ENCODE peak calls at places on chromosome 18, in four cellular contexts. R is HEK293T, I is K562, M is HepG2. V is an unnamed sample.

GRCh38 chr18:10563886-10564285 is 38.1 kb downstream of the NAPG start:
- DNase-seq in M (no peak), I (no peak), R (no peak), V (no peak)

GRCh38 chr18:39742015-39742466 is 2176.4 kb upstream of the CELF4 start:
- DNase-seq in I (no peak), R (peak), M (no peak), V (no peak)

GRCh38 chr18:76407681-76408080 is 87.4 kb downstream of the ZNF516 start:
- DNase-seq in M (no peak), R (no peak), I (no peak), V (no peak)

GRCh38 chr18:73669299-73669698 is 478.3 kb downstream of the FBXO15 start:
- DNase-seq in M (no peak), I (no peak), R (no peak), V (no peak)

GRCh38 chr18:23661735-23662308 is 889 bp downstream of the ANKRD29 start:
- DNase-seq in I (no peak), M (no peak), R (no peak), V (no peak)

GRCh38 chr18:59470627-59471121 is 111.6 kb upstream of the LMAN1 start:
- DNase-seq in M (no peak), I (no peak), R (no peak), V (no peak)

GRCh38 chr18:76441002-76441667 is 53.9 kb downstream of the ZNF516 start:
- DNase-seq in I (no peak), R (no peak), M (no peak), V (no peak)

GRCh38 chr18:69944434-69944833 is 3.2 kb downstream of the CD226 start:
- DNase-seq in R (no peak), M (no peak), I (no peak), V (no peak)

GRCh38 chr18:33432857-33433256 is 7.7 kb downstream of the CCDC178 start:
- DNase-seq in R (no peak), M (no peak), I (no peak), V (no peak)

GRCh38 chr18:58674863-58675472 is 3.7 kb downstream of the MALT1 start:
- DNase-seq in M (no peak), I (no peak), R (no peak), V (no peak)

GRCh38 chr18:77422974-77423373 is 173.3 kb downstream of the GALR1 start:
- DNase-seq in M (no peak), I (no peak), R (no peak), V (no peak)

GRCh38 chr18:62992877-62993365 is 277.6 kb downstream of the PHLPP1 start:
- DNase-seq in M (no peak), I (no peak), R (no peak), V (no peak)

GRCh38 chr18:13574355-13574754 is 152.0 kb downstream of the FAM210A start:
- DNase-seq in R (no peak), I (no peak), M (no peak), V (no peak)

GRCh38 chr18:76402026-76402990 is 92.7 kb downstream of the ZNF516 start:
- DNase-seq in R (no peak), M (no peak), I (no peak), V (no peak)

GRCh38 chr18:33812186-33812585 is 234.2 kb downstream of the ASXL3 start:
- DNase-seq in M (no peak), I (no peak), R (no peak), V (no peak)

GRCh38 chr18:25517881-25518715 is 166.1 kb upstream of the ZNF521 start:
- DNase-seq in R (no peak), M (no peak), I (no peak), V (no peak)

GRCh38 chr18:68439672-68440071 is 275.2 kb downstream of the TMX3 start:
- DNase-seq in I (no peak), M (no peak), R (no peak), V (no peak)

GRCh38 chr18:8139971-8140406 is 469.2 kb upstream of the RAB12 start:
- DNase-seq in M (no peak), I (no peak), R (no peak), V (no peak)

GRCh38 chr18:69648486-69648885 is 247.8 kb downstream of the DOK6 start:
- DNase-seq in M (peak), R (no peak), I (no peak), V (no peak)

GRCh38 chr18:53911200-53911599 is 313.3 kb downstream of the MBD2 start:
- DNase-seq in M (no peak), R (no peak), I (no peak), V (no peak)

GRCh38 chr18:33914399-33914798 is 310.3 kb downstream of the NOL4 start:
- DNase-seq in R (no peak), I (no peak), M (no peak), V (no peak)

GRCh38 chr18:62625019-62625418 is 90.3 kb upstream of the PHLPP1 start:
- DNase-seq in M (no peak), R (no peak), I (no peak), V (no peak)

GRCh38 chr18:27447930-27448329 is 262.8 kb upstream of the CHST9 start:
- DNase-seq in R (no peak), I (no peak), M (no peak), V (no peak)

GRCh38 chr18:27449104-27449503 is 264.0 kb upstream of the CHST9 start:
- DNase-seq in R (no peak), I (no peak), M (no peak), V (no peak)

GRCh38 chr18:27447530-27447929 is 262.4 kb upstream of the CHST9 start:
- DNase-seq in M (no peak), I (no peak), R (no peak), V (no peak)
- TF ChIP-seq ELF4 in M (no peak), I (no peak), R (no peak), V (no peak)

DNA sequence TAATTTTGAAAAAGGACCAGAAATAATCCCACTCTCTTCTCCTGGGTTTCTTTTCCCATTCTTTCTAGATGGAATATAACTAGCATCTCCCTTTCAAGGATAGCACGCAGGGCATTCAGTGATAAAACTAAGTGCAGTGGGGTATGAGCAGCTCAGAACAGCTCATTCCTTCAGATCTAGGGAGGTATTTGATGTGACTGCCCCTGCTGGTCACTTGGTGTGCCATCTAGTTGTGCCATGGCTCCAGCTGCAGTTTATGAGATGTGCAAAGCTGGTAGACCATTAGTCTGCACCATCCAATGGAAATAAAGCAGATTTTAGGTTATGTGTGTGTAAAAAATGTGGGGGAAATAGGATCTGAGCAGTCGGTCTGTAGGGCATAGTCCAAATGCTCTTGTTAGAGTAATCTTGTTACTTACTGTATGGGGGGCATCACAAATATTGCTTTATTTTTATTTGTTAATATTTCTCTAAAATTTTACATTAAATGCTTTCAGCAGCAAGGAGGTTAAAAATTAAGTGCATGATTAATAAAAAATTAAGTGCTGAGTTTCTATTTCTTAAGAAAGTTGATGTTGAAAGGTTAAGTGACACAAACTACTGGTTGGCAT is 38.9 kb downstream of the CTAGE1 start:
- DNase-seq in I (peak), R (peak), M (peak), V (peak)
- TF ChIP-seq ELF4 in I (no peak), R (no peak), M (no peak), V (no peak)

DNA sequence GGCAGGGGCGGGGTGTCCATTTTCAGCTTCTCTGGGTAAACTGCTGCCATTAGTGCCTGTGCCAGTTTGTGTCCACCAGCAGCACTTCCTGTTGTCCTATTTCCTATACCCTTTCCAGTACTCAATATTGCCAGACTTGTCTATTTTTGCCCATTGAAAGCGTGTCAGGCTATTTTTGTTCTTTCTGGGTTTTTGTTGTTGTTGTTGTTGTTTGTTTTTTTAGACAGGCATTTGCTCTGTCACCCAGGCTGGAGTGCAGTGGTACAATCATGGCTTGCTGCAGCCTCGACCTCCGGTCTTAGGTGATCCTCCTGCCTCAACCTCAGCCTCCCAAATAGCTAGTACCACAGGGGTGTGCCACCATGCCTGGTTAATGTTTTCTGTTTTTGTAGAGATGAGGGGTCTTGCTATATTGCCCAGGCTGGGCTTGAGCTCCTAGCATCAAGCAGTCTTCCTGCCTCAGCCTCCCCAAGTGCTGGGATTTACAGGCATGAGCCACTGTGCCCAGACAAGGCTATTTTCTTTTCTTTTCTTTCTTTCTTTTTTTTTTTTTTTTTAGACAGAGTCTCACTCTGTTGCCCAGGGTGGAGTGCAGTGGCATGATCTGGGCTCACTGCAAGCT is 8.5 kb downstream of the PRELID3A start:
- DNase-seq in I (no peak), R (no peak), M (no peak), V (no peak)
- TF ChIP-seq ELF4 in I (no peak), R (no peak), M (no peak), V (no peak)

GRCh38 chr18:50813353-50813752 is 6.5 kb downstream of the MRO start:
- DNase-seq in R (no peak), I (no peak), M (no peak), V (no peak)

GRCh38 chr18:50817898-50818250 is 1.9 kb downstream of the MRO start:
- DNase-seq in M (no peak), I (no peak), R (no peak), V (no peak)

GRCh38 chr18:50816767-50817166 is 3.0 kb downstream of the MRO start:
- DNase-seq in R (no peak), I (no peak), M (no peak), V (peak)

GRCh38 chr18:50814387-50814786 is 5.4 kb downstream of the MRO start:
- DNase-seq in R (no peak), I (no peak), M (no peak), V (no peak)

GRCh38 chr18:50812834-50813233 is 7.0 kb downstream of the MRO start:
- DNase-seq in I (no peak), M (no peak), R (no peak), V (no peak)
- TF ChIP-seq ELF4 in I (no peak), M (no peak), R (no peak), V (no peak)

GRCh38 chr18:48946329-48946835 is 4.4 kb downstream of the SMAD7 start:
- DNase-seq in R (no peak), I (no peak), M (peak), V (no peak)
- TF ChIP-seq ELF4 in R (no peak), I (no peak), M (no peak), V (no peak)

GRCh38 chr18:78837766-78838165 is 141.9 kb upstream of the SALL3 start:
- DNase-seq in M (no peak), R (no peak), I (no peak), V (no peak)
- TF ChIP-seq ELF4 in M (no peak), R (no peak), I (no peak), V (no peak)

DNA sequence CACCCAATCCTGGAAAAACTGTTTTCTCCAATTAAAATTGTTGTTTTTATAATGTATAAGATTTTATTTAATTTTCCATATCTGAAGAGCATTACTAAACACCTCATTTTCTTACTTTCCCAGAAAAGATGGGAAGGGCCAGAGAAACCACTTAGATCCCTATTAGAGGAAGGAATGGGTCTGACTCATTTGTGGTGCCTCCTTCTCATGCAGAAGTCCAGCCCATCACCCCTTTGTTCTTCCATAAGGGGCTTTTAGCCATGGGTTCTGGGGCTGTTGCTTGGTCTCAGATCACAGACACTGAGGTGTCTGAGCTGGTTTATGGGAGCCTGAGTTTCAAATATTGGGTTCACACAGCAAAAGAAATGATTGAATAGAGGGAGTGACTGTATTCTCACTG is 152.2 kb downstream of the ESCO1 start:
- DNase-seq in R (no peak), I (no peak), M (no peak), V (no peak)
- TF ChIP-seq ELF4 in R (no peak), I (no peak), M (no peak), V (no peak)

DNA sequence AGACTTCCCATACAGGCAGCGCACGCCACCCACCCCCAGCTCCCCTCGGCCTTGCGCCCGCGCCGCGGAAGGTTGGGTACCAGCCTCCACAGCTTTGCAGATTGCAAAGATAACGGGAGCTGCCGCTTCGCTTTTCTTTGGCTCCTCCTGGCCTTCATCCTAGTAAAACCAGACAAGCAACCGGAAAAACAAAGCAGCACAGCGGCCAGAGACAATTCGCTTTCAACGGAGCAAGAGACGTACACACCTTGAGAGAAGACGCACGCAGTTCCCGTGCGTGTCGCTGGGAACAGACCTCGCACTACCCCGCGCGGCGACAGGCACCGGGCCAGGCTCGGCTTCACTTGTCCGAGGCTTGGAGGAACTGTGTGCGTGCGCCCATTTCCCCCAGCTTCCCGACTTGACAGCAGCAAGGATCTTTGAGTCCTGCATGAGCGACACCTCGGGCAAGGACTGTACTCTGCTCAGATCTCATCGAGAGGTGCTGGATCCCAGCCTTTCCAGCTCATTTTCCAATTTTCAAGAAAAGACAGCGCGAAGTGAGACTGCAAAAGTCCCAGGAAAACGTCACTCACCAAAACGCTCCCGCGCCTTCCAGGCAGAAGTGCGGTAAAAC is 964 bp downstream of the ZBTB7C start:
- DNase-seq in R (no peak), I (no peak), M (no peak), V (peak)
- TF ChIP-seq ELF4 in R (no peak), I (no peak), M (no peak), V (no peak)

GRCh38 chr18:75218064-75218463 is 7.5 kb downstream of the TSHZ1 start:
- DNase-seq in M (no peak), R (no peak), I (no peak), V (no peak)
- TF ChIP-seq ELF4 in M (no peak), R (no peak), I (no peak), V (no peak)

V was measured in WTC11.